ENCODE peak calls at places on chromosome 2, in six cellular contexts. L is EL; U is esophagus muscularis mucosa; S is upper lobe of right lung; P is stimulated activated CD8-positive, alpha-beta memory T cell treated with anti-CD3 and anti-CD28 coated beads, Interleukin-15, amount 100 ng/mL, for 24 hours; B is activated CD8-positive, alpha-beta memory T cell treated with anti-CD3 and anti-CD28 coated beads for 24 hours. A is an unnamed sample.

GRCh38 chr2:173513117-173513516 is 158.4 kb downstream of the CDCA7 start:
- DNase-seq in P (no peak), U (peak; percentile 82), S (no peak), L (no peak), B (no peak), A (no peak)

GRCh38 chr2:129056309-129056958 is 737.8 kb upstream of the HS6ST1 start:
- DNase-seq in S (no peak), U (no peak), B (no peak), P (no peak), L (no peak), A (no peak)

GRCh38 chr2:190545756-190546385 is 11.3 kb upstream of the NEMP2 start:
- DNase-seq in S (no peak), B (no peak), P (no peak), U (no peak), L (no peak), A (no peak)

GRCh38 chr2:3837086-3837485 is 133.7 kb downstream of the DCDC2C start:
- DNase-seq in U (no peak), S (no peak), P (no peak), B (no peak), L (no peak), A (no peak)

GRCh38 chr2:20141056-20141762 is 83.7 kb downstream of the SDC1 start:
- DNase-seq in L (peak; percentile 96), P (no peak), S (peak; percentile 89), U (no peak), B (no peak), A (no peak)

GRCh38 chr2:45778720-45779171 is 127.3 kb downstream of the PRKCE start:
- DNase-seq in P (peak; percentile 19), B (peak; percentile 77), L (peak; percentile 67), U (no peak), S (no peak), A (no peak)

GRCh38 chr2:42256502-42256901 is 87.3 kb downstream of the EML4 start:
- DNase-seq in P (no peak), B (no peak), U (no peak), L (no peak), S (no peak), A (no peak)

GRCh38 chr2:54471221-54471711 is 15.1 kb downstream of the SPTBN1 start:
- DNase-seq in S (no peak), P (no peak), L (peak; percentile 93), B (no peak), U (no peak), A (no peak)

GRCh38 chr2:165016772-165017411 is 61.6 kb upstream of the SLC38A11 start:
- DNase-seq in P (no peak), U (no peak), L (peak; percentile 50), S (no peak), B (no peak), A (no peak)

GRCh38 chr2:104378853-104379374 is 475.0 kb upstream of the POU3F3 start:
- DNase-seq in B (peak; percentile 66), L (no peak), P (no peak), U (peak; percentile 29), S (no peak), A (no peak)

GRCh38 chr2:205197468-205198129 is 484.7 kb upstream of the NRP2 start:
- DNase-seq in P (no peak), S (no peak), U (no peak), B (no peak), L (no peak), A (no peak)

GRCh38 chr2:30277582-30277981 is 46.2 kb downstream of the LBH start:
- DNase-seq in U (no peak), L (no peak), P (no peak), S (no peak), B (no peak), A (no peak)

GRCh38 chr2:74025971-74026612 is 41.4 kb downstream of the TET3 start:
- DNase-seq in P (no peak), B (peak; percentile 57), L (peak; percentile 31), S (no peak), U (no peak), A (no peak)

GRCh38 chr2:207240649-207241048 is 74.9 kb upstream of the KLF7 start:
- DNase-seq in P (no peak), S (no peak), B (no peak), L (no peak), U (no peak), A (no peak)

GRCh38 chr2:25651066-25651465 is 22.3 kb downstream of the DTNB start:
- DNase-seq in L (peak; percentile 59), B (no peak), S (no peak), U (no peak), P (no peak), A (no peak)

GRCh38 chr2:145325485-145325884 is 805.6 kb upstream of the ZEB2 start:
- DNase-seq in B (no peak), S (no peak), P (no peak), U (no peak), L (no peak), A (no peak)

GRCh38 chr2:176088048-176088936 is 4.2 kb upstream of the HOXD13 start:
- DNase-seq in L (peak; percentile 59), U (no peak), B (peak; percentile 63), S (peak; percentile 79), P (no peak), A (no peak)

GRCh38 chr2:44342854-44343253 is 18.4 kb downstream of the PREPL start:
- DNase-seq in P (no peak), B (no peak), U (no peak), L (no peak), S (no peak), A (no peak)

GRCh38 chr2:124327293-124327692 is 302.2 kb downstream of the CNTNAP5 start:
- DNase-seq in L (no peak), P (no peak), U (no peak), S (no peak), B (no peak), A (no peak)

GRCh38 chr2:161745866-161746614 is 121.8 kb downstream of the SLC4A10 start:
- DNase-seq in S (no peak), U (no peak), L (no peak), B (no peak), P (no peak), A (no peak)

GRCh38 chr2:31764169-31764568 is 183.4 kb upstream of the SRD5A2 start:
- DNase-seq in S (no peak), U (no peak), L (no peak), B (no peak), P (no peak), A (no peak)

GRCh38 chr2:136112949-136113766 is 4.8 kb downstream of the CXCR4 start:
- DNase-seq in U (no peak), B (no peak), P (no peak), L (no peak), S (no peak), A (no peak)

GRCh38 chr2:45860136-45861106 is 208.9 kb downstream of the PRKCE start:
- DNase-seq in U (no peak), L (peak; percentile 34), S (no peak), P (no peak), B (peak; percentile 65), A (no peak)

GRCh38 chr2:230412369-230412706 is 3.7 kb upstream of the SP100 start:
- DNase-seq in U (no peak), L (no peak), S (no peak), P (no peak), B (no peak), A (no peak)

GRCh38 chr2:159362094-159362493 is 75.6 kb upstream of the WDSUB1 start:
- DNase-seq in L (no peak), U (no peak), B (no peak), P (no peak), S (no peak), A (no peak)

GRCh38 chr2:16284941-16285625 is 344.7 kb downstream of the MYCN start:
- DNase-seq in S (no peak), B (no peak), L (no peak), U (peak; percentile 77), P (no peak), A (no peak)

GRCh38 chr2:165293439-165294420 is 54.5 kb downstream of the SCN2A start:
- DNase-seq in P (no peak), L (peak; percentile 76), S (no peak), B (no peak), U (no peak), A (peak; percentile 64)

A was measured in NCI-H187.